ENCODE peak calls at places on chromosomes 5 and 9, in four cellular contexts. S is trophoblast cell, W is left ventricle myocardium inferior, G is uterus. U is an unnamed sample. For H3K4me1, the result is how much of the 10 kb centered on the place peaks cover.

GRCh38 chr5:145750194-145750593 is 84.9 kb downstream of the PRELID2 start:
- DNase-seq in S (no peak), W (no peak), G (no peak), U (no peak)

GRCh38 chr5:78907255-78907886 is 77.7 kb downstream of the ARSB start:
- DNase-seq in S (peak), W (peak), G (peak), U (no peak)

GRCh38 chr9:136201609-136202448 is 3.1 kb downstream of the LHX3 start:
- DNase-seq in S (no peak), W (no peak), G (no peak), U (no peak)

GRCh38 chr5:7397935-7398334 is 2.0 kb downstream of the ADCY2 start:
- DNase-seq in S (no peak), W (no peak), G (no peak), U (no peak)

GRCh38 chr9:95477441-95477840 is 39.3 kb downstream of the PTCH1 start:
- DNase-seq in S (no peak), W (no peak), G (no peak), U (no peak)

GRCh38 chr5:55869847-55870246 is 18.7 kb downstream of the IL31RA start:
- DNase-seq in S (no peak), W (no peak), G (no peak), U (no peak)

GRCh38 chr5:170418736-170419135 is 29.6 kb upstream of the KCNMB1 start:
- DNase-seq in S (no peak), W (no peak), G (no peak), U (no peak)

GRCh38 chr5:1753490-1753889 is 46.1 kb downstream of the MRPL36 start:
- DNase-seq in S (no peak), W (no peak), G (no peak), U (peak)

GRCh38 chr9:137480686-137481683 is 21.9 kb upstream of the NSMF start:
- DNase-seq in S (no peak), W (no peak), G (peak), U (no peak)

GRCh38 chr5:65203746-65204145 is 278.0 kb downstream of the ADAMTS6 start:
- DNase-seq in S (no peak), W (no peak), G (no peak), U (no peak)

GRCh38 chr5:29469581-29469980 is 1723.9 kb upstream of the CDH6 start:
- DNase-seq in S (no peak), W (no peak), G (no peak), U (no peak)

GRCh38 chr9:5492965-5493364 is 17.4 kb upstream of the PDCD1LG2 start:
- DNase-seq in S (no peak), W (no peak), G (no peak), U (no peak)

GRCh38 chr9:94847486-94847885 is 121.0 kb downstream of the AOPEP start:
- DNase-seq in S (no peak), W (no peak), G (no peak), U (no peak)

GRCh38 chr9:123763910-123764588 is 165.9 kb downstream of the DENND1A start:
- DNase-seq in S (peak), W (no peak), G (no peak), U (no peak)

GRCh38 chr9:79799691-79800345 is 228.1 kb downstream of the TLE4 start:
- DNase-seq in S (no peak), W (peak), G (no peak), U (no peak)

GRCh38 chr5:77946381-77947050 is 170.4 kb upstream of the TBCA start:
- DNase-seq in S (no peak), W (no peak), G (no peak), U (no peak)

GRCh38 chr9:113645224-113645971 is 181.9 kb downstream of the RGS3 start:
- DNase-seq in S (no peak), W (no peak), G (no peak), U (peak)

GRCh38 chr5:172005708-172006377 is 595 bp downstream of the FBXW11 start:
- DNase-seq in S (no peak), W (peak), G (peak), U (no peak)

GRCh38 chr5:179415291-179416060 is 70.2 kb upstream of the ADAMTS2 start:
- DNase-seq in S (no peak), W (no peak), G (no peak), U (no peak)

GRCh38 chr9:29730096-29730621 is 2156.9 kb upstream of the C9orf72 start:
- DNase-seq in S (no peak), W (no peak), G (no peak), U (no peak)

GRCh38 chr5:150534811-150535210 is 26.9 kb downstream of the NDST1 start:
- DNase-seq in S (no peak), W (no peak), G (no peak), U (no peak)
- H3K4me3 ChIP-seq in S (no peak), W (no peak), G (no peak), U (no peak)

GRCh38 chr5:127002390-127002789 is 28.0 kb downstream of the MARCHF3 start:
- DNase-seq in S (no peak), W (no peak), G (no peak), U (no peak)

GRCh38 chr5:127006711-127007110 is 23.6 kb downstream of the MARCHF3 start:
- DNase-seq in S (no peak), W (no peak), G (no peak), U (no peak)

GRCh38 chr5:127001621-127002296 is 28.6 kb downstream of the MARCHF3 start:
- DNase-seq in S (peak), W (no peak), G (no peak), U (no peak)

GRCh38 chr5:127004721-127005120 is 25.6 kb downstream of the MARCHF3 start:
- DNase-seq in S (no peak), W (no peak), G (no peak), U (no peak)

DNA sequence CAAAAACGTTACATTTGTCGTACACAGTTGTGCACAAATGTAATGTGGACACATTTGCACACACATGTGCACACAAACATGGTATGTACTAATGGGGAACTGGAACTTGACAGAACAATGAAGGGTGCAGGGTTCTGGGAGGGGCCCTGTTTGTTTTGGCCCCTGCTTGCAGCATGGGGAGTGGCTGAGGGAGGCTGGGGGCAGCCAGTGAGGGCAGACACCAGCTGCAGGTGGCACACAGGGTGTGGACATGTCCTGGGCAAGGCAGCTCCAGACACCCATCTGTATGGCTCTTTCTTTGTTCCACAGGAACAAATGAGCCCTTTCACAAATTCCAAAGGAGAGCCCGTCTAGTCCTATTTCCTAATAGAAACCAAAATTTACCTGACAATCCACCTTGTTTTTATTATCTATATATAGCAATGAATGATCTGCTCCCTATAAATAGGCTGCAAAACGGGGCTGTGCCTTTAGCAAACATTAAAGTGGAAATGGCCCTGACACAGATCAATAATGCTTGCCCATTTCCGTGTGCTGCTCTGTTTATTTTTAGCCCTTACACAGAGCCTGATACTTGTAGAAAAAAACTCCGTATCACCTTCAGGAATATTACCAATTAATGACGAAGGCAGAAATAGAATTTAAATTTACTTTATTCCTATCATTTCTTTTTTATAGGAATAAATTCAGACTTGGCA is 26.4 kb downstream of the MARCHF3 start:
- DNase-seq in S (no peak), W (no peak), G (no peak), U (no peak)
- H3K4me1 ChIP-seq in S (under half), W (half or more), G (under half), U (under half)

GRCh38 chr9:96615421-96615820 is 4.2 kb downstream of the CDC14B start:
- DNase-seq in S (no peak), W (no peak), G (no peak), U (no peak)

GRCh38 chr9:96609732-96610131 is 9.9 kb downstream of the CDC14B start:
- DNase-seq in S (no peak), W (no peak), G (no peak), U (no peak)

GRCh38 chr9:96611302-96611701 is 8.3 kb downstream of the CDC14B start:
- DNase-seq in S (no peak), W (no peak), G (no peak), U (no peak)

GRCh38 chr9:96612966-96613589 is 6.6 kb downstream of the CDC14B start:
- DNase-seq in S (no peak), W (no peak), G (no peak), U (no peak)

DNA sequence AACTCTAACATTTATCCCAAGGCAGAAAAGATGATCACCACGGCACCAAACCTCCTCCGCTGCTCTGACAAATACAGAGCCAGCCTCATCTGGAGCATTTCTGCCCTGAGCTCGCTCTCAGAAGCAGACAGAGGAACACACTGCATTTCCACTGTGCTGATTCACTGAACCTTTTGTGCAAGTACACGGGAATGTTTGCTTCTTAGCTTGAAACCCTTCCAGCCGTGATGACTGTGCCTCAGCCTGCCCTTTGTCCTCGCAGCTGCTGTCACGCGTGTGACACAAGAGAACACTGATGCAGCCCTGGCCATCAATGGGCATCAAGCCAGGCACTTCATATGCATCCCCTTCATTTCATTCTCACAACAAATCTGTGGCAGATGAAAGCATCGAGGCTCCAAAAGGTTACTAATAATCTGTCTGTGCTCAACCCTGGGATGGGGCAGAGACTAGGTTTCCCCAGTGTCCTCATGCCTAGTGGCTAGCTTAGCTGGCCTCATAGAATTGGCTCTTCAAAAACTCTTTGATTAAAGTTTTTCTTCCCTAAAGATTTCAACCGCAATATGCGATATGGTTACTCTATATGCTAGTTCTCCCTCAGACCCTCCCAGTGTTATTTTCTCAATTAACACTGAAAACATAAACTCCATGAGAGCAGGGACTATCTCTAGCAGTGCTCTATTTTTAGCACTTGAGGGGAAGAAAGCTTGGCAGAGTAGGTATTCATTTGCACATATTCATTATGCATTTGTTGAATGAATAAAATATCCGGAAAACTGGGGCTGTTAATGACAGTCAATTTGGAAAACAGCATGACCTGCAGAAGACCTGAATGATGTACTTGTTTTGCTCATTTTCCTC is 7.3 kb downstream of the CDC14B start:
- DNase-seq in S (no peak), W (peak), G (peak), U (peak)
- H3K4me3 ChIP-seq in S (no peak), W (peak), G (no peak), U (no peak)

GRCh38 chr5:95781101-95781583 is 41.4 kb downstream of the GLRX start:
- DNase-seq in S (peak), W (peak), G (peak), U (peak)

GRCh38 chr5:95780597-95780996 is 41.9 kb downstream of the GLRX start:
- DNase-seq in S (no peak), W (no peak), G (no peak), U (no peak)

GRCh38 chr5:95784514-95785302 is 37.8 kb downstream of the GLRX start:
- DNase-seq in S (no peak), W (no peak), G (no peak), U (no peak)

GRCh38 chr5:95783661-95784060 is 38.9 kb downstream of the GLRX start:
- DNase-seq in S (no peak), W (no peak), G (no peak), U (no peak)

GRCh38 chr5:95782166-95782565 is 40.4 kb downstream of the GLRX start:
- DNase-seq in S (peak), W (no peak), G (no peak), U (no peak)
- H3K4me1 ChIP-seq in S (under half), W (half or more), G (under half), U (under half)

GRCh38 chr5:51829226-51829625 is 446.0 kb downstream of the ISL1 start:
- DNase-seq in S (peak), W (no peak), G (no peak), U (no peak)
- H3K4me3 ChIP-seq in S (no peak), W (no peak), G (no peak), U (no peak)

DNA sequence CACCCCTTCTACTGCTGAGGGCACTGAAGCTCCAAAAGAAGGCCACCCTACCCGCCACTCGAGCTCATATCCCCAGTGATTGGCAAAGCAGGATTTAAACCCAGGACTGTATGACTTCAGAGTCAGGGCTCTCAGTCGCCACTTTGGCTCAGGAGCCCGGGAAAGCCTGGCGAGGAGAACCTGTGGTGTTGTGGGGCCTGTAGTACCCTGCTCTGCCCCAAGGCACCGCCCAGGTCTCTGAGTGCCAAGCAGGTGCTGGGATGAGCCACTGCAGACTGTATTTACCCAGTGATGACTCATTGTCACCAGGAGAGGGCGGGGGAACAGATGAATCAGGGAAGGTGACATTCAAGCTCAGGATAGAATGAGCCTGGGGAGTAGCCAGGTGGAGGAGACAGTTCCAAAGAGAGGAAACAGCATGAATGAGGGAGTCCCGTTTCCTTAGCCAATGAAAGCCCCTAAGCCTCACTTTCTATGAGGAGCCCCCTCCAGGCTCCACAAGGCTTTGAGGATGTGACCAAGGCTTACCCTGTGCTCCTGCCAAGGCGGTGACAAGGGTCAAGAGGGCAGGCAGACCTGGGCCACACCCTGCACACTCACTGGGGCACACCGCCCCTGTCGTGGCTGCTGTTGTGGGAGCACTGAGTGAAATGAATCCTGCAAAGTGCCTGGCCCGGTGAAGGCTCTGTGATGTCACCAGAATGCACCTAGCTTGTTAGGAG is 17.8 kb upstream of the DPM2 start:
- DNase-seq in S (peak), W (peak), G (no peak), U (no peak)
- H3K4me1 ChIP-seq in S (under half), W (half or more), G (under half), U (half or more)

DNA sequence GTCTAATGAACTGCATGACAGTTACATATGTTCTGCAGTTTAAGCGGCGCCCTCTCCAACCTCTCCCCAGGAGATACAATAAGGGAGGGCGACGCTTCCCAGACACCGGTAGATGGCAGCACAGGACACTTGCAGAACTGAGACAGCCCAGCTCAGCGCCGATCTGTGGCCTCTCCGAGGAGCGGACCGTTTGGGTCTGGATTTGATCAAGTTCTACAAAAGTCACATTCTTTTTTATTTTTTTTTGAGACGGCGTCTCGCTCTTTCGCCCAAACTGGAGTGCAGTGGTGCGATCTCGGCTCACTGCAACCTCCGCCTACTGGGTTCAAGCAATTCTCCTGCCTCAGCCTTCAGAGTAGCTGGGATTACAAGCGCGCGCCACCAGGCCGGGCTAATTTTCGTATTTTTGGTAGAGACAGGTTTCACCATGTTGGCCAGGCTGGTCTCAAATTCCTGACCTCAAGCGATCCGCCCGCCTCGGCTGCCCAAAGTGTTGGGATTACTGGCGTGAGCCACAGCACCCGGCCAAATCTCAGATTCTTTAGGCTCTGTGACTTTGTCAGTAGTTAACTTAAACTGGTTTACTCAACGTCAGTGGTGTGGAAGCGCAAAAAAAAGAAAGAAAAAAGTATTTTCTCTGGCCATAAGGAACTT is 1.4 kb upstream of the ATOSB start:
- DNase-seq in S (peak), W (peak), G (peak), U (peak)
- H3K4me3 ChIP-seq in S (no peak), W (peak), G (peak), U (peak)

U was measured in suprapubic skin.